ENCODE peak calls at places on chromosomes 5 and 9, in seven cellular contexts. One of them, this sample, is unnamed.

GRCh38 chr9:120138955-120139354 is 441.0 kb downstream of the CDK5RAP2 start:
- DNase-seq in gastrocnemius medialis: no peak
- DNase-seq in AG09309: no peak
- DNase-seq in bronchial epithelial cell: no peak
- DNase-seq in AG10803: no peak
- DNase-seq in astrocyte of the spinal cord: no peak
- DNase-seq in natural killer cell: no peak
- DNase-seq in this sample: no peak

GRCh38 chr9:36450110-36450732 is 50.2 kb upstream of the RNF38 start:
- DNase-seq in AG10803: peak
- DNase-seq in AG09309: no peak
- DNase-seq in astrocyte of the spinal cord: peak
- DNase-seq in natural killer cell: no peak
- DNase-seq in gastrocnemius medialis: no peak
- DNase-seq in bronchial epithelial cell: peak
- DNase-seq in this sample: peak

GRCh38 chr9:135440620-135441019 is 39.0 kb upstream of the PPP1R26 start:
- DNase-seq in AG09309: no peak
- DNase-seq in bronchial epithelial cell: peak
- DNase-seq in AG10803: no peak
- DNase-seq in gastrocnemius medialis: no peak
- DNase-seq in astrocyte of the spinal cord: no peak
- DNase-seq in natural killer cell: no peak
- DNase-seq in this sample: no peak

GRCh38 chr5:158543539-158544387 is 556.0 kb downstream of the EBF1 start:
- DNase-seq in AG10803: peak
- DNase-seq in AG09309: peak
- DNase-seq in bronchial epithelial cell: no peak
- DNase-seq in gastrocnemius medialis: no peak
- DNase-seq in astrocyte of the spinal cord: peak
- DNase-seq in natural killer cell: no peak
- DNase-seq in this sample: no peak

GRCh38 chr9:82584349-82584846 is 478.5 kb downstream of the RASEF start:
- DNase-seq in AG09309: no peak
- DNase-seq in astrocyte of the spinal cord: no peak
- DNase-seq in natural killer cell: no peak
- DNase-seq in AG10803: no peak
- DNase-seq in bronchial epithelial cell: no peak
- DNase-seq in gastrocnemius medialis: no peak
- DNase-seq in this sample: no peak

GRCh38 chr9:112308576-112308975 is 24.8 kb downstream of the PTBP3 start:
- DNase-seq in AG10803: no peak
- DNase-seq in AG09309: no peak
- DNase-seq in bronchial epithelial cell: no peak
- DNase-seq in astrocyte of the spinal cord: no peak
- DNase-seq in gastrocnemius medialis: no peak
- DNase-seq in natural killer cell: no peak
- DNase-seq in this sample: no peak

GRCh38 chr5:147188200-147189108 is 46.4 kb upstream of the STK32A start:
- DNase-seq in astrocyte of the spinal cord: peak
- DNase-seq in AG09309: no peak
- DNase-seq in natural killer cell: no peak
- DNase-seq in bronchial epithelial cell: peak
- DNase-seq in AG10803: peak
- DNase-seq in gastrocnemius medialis: no peak
- DNase-seq in this sample: peak

GRCh38 chr5:77898385-77898784 is 122.2 kb upstream of the TBCA start:
- DNase-seq in natural killer cell: no peak
- DNase-seq in gastrocnemius medialis: no peak
- DNase-seq in astrocyte of the spinal cord: no peak
- DNase-seq in AG10803: no peak
- DNase-seq in AG09309: no peak
- DNase-seq in bronchial epithelial cell: peak
- DNase-seq in this sample: no peak

GRCh38 chr9:26292943-26293342 is 599.7 kb downstream of the CAAP1 start:
- DNase-seq in AG09309: peak
- DNase-seq in bronchial epithelial cell: no peak
- DNase-seq in AG10803: peak
- DNase-seq in natural killer cell: no peak
- DNase-seq in gastrocnemius medialis: no peak
- DNase-seq in astrocyte of the spinal cord: peak
- DNase-seq in this sample: no peak

GRCh38 chr5:54985301-54986268 is at the start of gene ESM1:
- DNase-seq in AG10803: peak
- DNase-seq in bronchial epithelial cell: peak
- DNase-seq in astrocyte of the spinal cord: peak
- DNase-seq in AG09309: peak
- DNase-seq in natural killer cell: no peak
- DNase-seq in gastrocnemius medialis: no peak
- DNase-seq in this sample: peak

GRCh38 chr5:144028644-144029043 is 141.8 kb downstream of the YIPF5 start:
- DNase-seq in bronchial epithelial cell: no peak
- DNase-seq in gastrocnemius medialis: no peak
- DNase-seq in AG10803: peak
- DNase-seq in AG09309: peak
- DNase-seq in natural killer cell: no peak
- DNase-seq in astrocyte of the spinal cord: peak
- DNase-seq in this sample: peak

GRCh38 chr9:82117528-82117927 is 129.0 kb downstream of the SPATA31D1 start:
- DNase-seq in natural killer cell: no peak
- DNase-seq in astrocyte of the spinal cord: peak
- DNase-seq in AG09309: no peak
- DNase-seq in AG10803: peak
- DNase-seq in bronchial epithelial cell: no peak
- DNase-seq in gastrocnemius medialis: no peak
- DNase-seq in this sample: no peak

GRCh38 chr5:91632871-91633270 is 249.8 kb upstream of the ARRDC3 start:
- DNase-seq in AG10803: no peak
- DNase-seq in bronchial epithelial cell: peak
- DNase-seq in gastrocnemius medialis: no peak
- DNase-seq in astrocyte of the spinal cord: no peak
- DNase-seq in AG09309: no peak
- DNase-seq in natural killer cell: no peak
- DNase-seq in this sample: no peak

GRCh38 chr5:74185599-74185998 is 454.9 kb downstream of the ENC1 start:
- DNase-seq in gastrocnemius medialis: no peak
- DNase-seq in AG09309: no peak
- DNase-seq in astrocyte of the spinal cord: peak
- DNase-seq in bronchial epithelial cell: no peak
- DNase-seq in natural killer cell: no peak
- DNase-seq in AG10803: peak
- DNase-seq in this sample: peak

GRCh38 chr9:109590945-109591344 is 92.8 kb upstream of the PTPN3 start:
- DNase-seq in natural killer cell: no peak
- DNase-seq in gastrocnemius medialis: no peak
- DNase-seq in bronchial epithelial cell: no peak
- DNase-seq in astrocyte of the spinal cord: no peak
- DNase-seq in AG09309: no peak
- DNase-seq in AG10803: no peak
- DNase-seq in this sample: no peak

GRCh38 chr5:143003328-143003636 is 233.1 kb downstream of the ARHGAP26 start:
- DNase-seq in gastrocnemius medialis: no peak
- DNase-seq in natural killer cell: no peak
- DNase-seq in bronchial epithelial cell: no peak
- DNase-seq in AG09309: no peak
- DNase-seq in AG10803: no peak
- DNase-seq in astrocyte of the spinal cord: no peak
- DNase-seq in this sample: no peak

GRCh38 chr5:177194278-177194677 is 60.7 kb downstream of the NSD1 start:
- DNase-seq in AG09309: peak
- DNase-seq in AG10803: peak
- DNase-seq in astrocyte of the spinal cord: peak
- DNase-seq in gastrocnemius medialis: no peak
- DNase-seq in bronchial epithelial cell: peak
- DNase-seq in natural killer cell: no peak
- DNase-seq in this sample: no peak

GRCh38 chr5:140239939-140240700 is 62.8 kb downstream of the PFDN1 start:
- DNase-seq in gastrocnemius medialis: no peak
- DNase-seq in AG09309: no peak
- DNase-seq in natural killer cell: no peak
- DNase-seq in astrocyte of the spinal cord: peak
- DNase-seq in bronchial epithelial cell: no peak
- DNase-seq in AG10803: peak
- DNase-seq in this sample: no peak

DNA sequence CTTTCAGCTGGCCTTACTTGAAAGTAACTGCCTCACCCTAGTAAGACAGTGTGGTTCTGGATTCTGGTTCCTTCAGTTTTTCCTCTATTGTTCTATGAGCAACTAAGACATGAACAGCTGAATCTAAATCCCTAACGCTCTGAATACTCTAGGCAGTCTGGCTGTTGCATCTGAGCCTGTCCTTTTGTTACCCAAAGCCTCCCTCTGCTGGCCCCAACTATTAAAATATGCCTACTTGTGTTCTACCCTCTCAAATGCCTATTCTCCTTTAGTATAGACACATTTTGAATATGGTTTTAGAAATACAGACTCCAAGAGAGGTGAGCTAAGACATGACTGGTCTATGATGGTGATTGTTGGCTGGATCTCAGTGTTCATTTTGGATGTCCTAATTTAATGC is 1203.6 kb upstream of the DMAC1 start:
- DNase-seq in gastrocnemius medialis: no peak
- DNase-seq in astrocyte of the spinal cord: peak
- DNase-seq in bronchial epithelial cell: peak
- DNase-seq in AG09309: peak
- DNase-seq in natural killer cell: no peak
- DNase-seq in AG10803: no peak
- DNase-seq in this sample: no peak
- TF ChIP-seq CTCF in gastrocnemius medialis: no peak
- TF ChIP-seq CTCF in astrocyte of the spinal cord: peak
- TF ChIP-seq CTCF in bronchial epithelial cell: peak
- TF ChIP-seq CTCF in AG09309: peak
- TF ChIP-seq CTCF in natural killer cell: no peak
- TF ChIP-seq CTCF in AG10803: no peak
- TF ChIP-seq CTCF in this sample: peak

DNA sequence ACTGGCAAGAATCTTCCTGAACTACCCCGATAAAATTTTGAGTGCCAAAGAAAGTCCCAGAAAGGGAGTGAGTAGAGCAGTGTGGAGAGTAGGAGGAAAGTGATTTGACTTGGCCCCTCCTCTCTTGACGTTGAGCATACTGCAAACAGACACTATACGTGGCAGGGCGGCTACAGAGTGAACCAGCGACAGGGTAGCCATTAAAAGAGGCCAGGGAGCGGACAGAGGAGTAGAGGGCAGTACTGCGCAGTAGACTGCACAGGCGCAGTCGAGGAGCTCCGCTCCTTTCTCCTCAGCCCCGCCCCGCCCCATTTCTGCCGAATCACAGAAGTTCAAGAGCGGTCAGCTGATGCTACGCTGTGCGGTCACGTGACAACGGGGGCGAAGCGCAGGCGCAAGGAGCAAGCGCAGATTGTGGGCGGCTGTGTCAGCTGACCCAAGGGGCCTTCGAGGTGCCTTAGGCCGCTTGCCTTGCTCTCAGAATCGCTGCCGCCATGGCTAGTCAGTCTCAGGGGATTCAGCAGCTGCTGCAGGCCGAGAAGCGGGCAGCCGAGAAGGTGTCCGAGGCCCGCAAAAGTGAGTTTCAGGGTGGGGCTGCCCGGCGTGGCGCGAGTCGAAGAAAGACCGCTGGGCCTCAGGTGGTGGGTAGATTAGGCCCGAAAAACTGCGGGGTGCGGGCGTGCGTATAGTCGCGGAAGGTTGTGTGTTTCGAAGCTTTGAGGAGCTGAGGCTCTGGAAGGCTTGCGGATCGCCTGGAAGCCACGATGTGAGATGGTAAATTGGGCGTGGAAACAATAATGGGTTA is at the start of gene ATP6V1G1:
- DNase-seq in AG10803: peak
- DNase-seq in bronchial epithelial cell: peak
- DNase-seq in astrocyte of the spinal cord: peak
- DNase-seq in natural killer cell: peak
- DNase-seq in AG09309: peak
- DNase-seq in gastrocnemius medialis: peak
- DNase-seq in this sample: peak
- TF ChIP-seq CTCF in AG10803: peak
- TF ChIP-seq CTCF in bronchial epithelial cell: peak
- TF ChIP-seq CTCF in astrocyte of the spinal cord: no peak
- TF ChIP-seq CTCF in natural killer cell: no peak
- TF ChIP-seq CTCF in AG09309: no peak
- TF ChIP-seq CTCF in gastrocnemius medialis: peak
- TF ChIP-seq CTCF in this sample: peak

DNA sequence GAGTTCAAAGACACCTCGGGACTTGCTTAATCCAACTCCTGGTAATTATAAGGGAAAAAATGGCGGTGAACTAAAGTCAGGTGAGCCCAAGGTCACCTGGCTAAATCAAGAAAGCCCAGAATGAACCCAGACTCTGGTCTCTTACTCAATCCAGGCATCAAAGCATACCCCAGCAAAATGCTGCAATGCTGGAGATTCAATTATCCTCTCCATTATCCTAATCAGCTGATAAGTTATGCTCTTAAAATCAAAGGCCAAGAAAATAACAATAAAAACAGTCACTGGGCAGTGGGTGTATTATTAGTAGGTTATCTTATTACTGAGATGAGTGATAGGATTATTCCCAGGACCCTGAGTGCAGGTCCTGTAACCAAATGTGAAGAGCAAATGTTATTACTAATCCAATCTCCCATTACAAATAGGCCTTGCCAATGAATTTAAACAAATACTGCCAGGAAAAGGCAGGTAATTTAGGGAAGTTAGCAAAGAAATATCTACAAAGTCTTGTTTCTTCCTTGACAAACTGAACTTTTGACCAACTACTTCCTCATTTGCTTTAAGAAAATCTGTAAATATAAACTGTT is 103.4 kb downstream of the MED27 start:
- DNase-seq in AG10803: no peak
- DNase-seq in gastrocnemius medialis: no peak
- DNase-seq in AG09309: no peak
- DNase-seq in astrocyte of the spinal cord: no peak
- DNase-seq in bronchial epithelial cell: no peak
- DNase-seq in natural killer cell: no peak
- DNase-seq in this sample: peak
- TF ChIP-seq CTCF in AG10803: no peak
- TF ChIP-seq CTCF in gastrocnemius medialis: no peak
- TF ChIP-seq CTCF in AG09309: no peak
- TF ChIP-seq CTCF in astrocyte of the spinal cord: no peak
- TF ChIP-seq CTCF in bronchial epithelial cell: no peak
- TF ChIP-seq CTCF in natural killer cell: no peak
- TF ChIP-seq CTCF in this sample: no peak

GRCh38 chr5:10552183-10553143 is 11.4 kb upstream of the ANKRD33B start:
- DNase-seq in bronchial epithelial cell: peak
- DNase-seq in AG10803: no peak
- DNase-seq in natural killer cell: no peak
- DNase-seq in AG09309: no peak
- DNase-seq in astrocyte of the spinal cord: peak
- DNase-seq in gastrocnemius medialis: no peak
- DNase-seq in this sample: no peak
- TF ChIP-seq CTCF in bronchial epithelial cell: peak
- TF ChIP-seq CTCF in AG10803: no peak
- TF ChIP-seq CTCF in natural killer cell: no peak
- TF ChIP-seq CTCF in AG09309: no peak
- TF ChIP-seq CTCF in astrocyte of the spinal cord: no peak
- TF ChIP-seq CTCF in gastrocnemius medialis: no peak
- TF ChIP-seq CTCF in this sample: no peak

GRCh38 chr5:124040799-124041198 is 528.8 kb downstream of the CSNK1G3 start:
- DNase-seq in AG09309: no peak
- DNase-seq in bronchial epithelial cell: no peak
- DNase-seq in astrocyte of the spinal cord: peak
- DNase-seq in AG10803: peak
- DNase-seq in gastrocnemius medialis: no peak
- DNase-seq in natural killer cell: no peak
- DNase-seq in this sample: no peak

GRCh38 chr5:124043456-124043855 is 531.5 kb downstream of the CSNK1G3 start:
- DNase-seq in bronchial epithelial cell: peak
- DNase-seq in AG09309: no peak
- DNase-seq in AG10803: no peak
- DNase-seq in gastrocnemius medialis: no peak
- DNase-seq in astrocyte of the spinal cord: no peak
- DNase-seq in natural killer cell: no peak
- DNase-seq in this sample: no peak
- TF ChIP-seq CTCF in bronchial epithelial cell: peak
- TF ChIP-seq CTCF in AG09309: no peak
- TF ChIP-seq CTCF in AG10803: no peak
- TF ChIP-seq CTCF in gastrocnemius medialis: no peak
- TF ChIP-seq CTCF in astrocyte of the spinal cord: no peak
- TF ChIP-seq CTCF in natural killer cell: no peak
- TF ChIP-seq CTCF in this sample: no peak

This sample was measured in LNCaP clone FGC.